ENCODE peak calls at places on chromosome 19, in ten cellular contexts. H is kidney epithelial cell; P is right cardiac atrium; V is psoas muscle; D is AG10803; I is epithelial cell of proximal tubule; R is CD8-positive, alpha-beta memory T cell; K is WERI-Rb-1; G is Panc1; C is transverse colon. T is an unnamed sample.
A peak's percentile ranks its signal among the peaks of the same experiment; 100 is the strongest.

GRCh38 chr19:1950640-1951039 is 9.7 kb downstream of the CSNK1G2 start:
- DNase-seq in H (no peak), P (no peak), V (no peak), D (no peak), I (no peak), R (no peak), K (no peak), G (no peak), C (no peak), T (no peak)

GRCh38 chr19:44525721-44526430 is 3.6 kb downstream of the CEACAM20 start:
- DNase-seq in H (no peak), P (no peak), V (no peak), D (no peak), I (no peak), R (no peak), K (no peak), G (no peak), C (no peak), T (no peak)

GRCh38 chr19:42122691-42123607 is 9.3 kb downstream of the POU2F2 start:
- DNase-seq in H (no peak), P (no peak), V (no peak), D (no peak), I (no peak), R (peak; percentile 62), K (no peak), G (no peak), C (no peak), T (no peak)

GRCh38 chr19:45340232-45340898 is at the start of gene KLC3:
- DNase-seq in H (no peak), P (no peak), V (no peak), D (no peak), I (no peak), R (no peak), K (peak; percentile 47), G (no peak), C (peak; percentile 61), T (no peak)

GRCh38 chr19:45757696-45758095 is 11.4 kb downstream of the SIX5 start:
- DNase-seq in H (no peak), P (no peak), V (no peak), D (no peak), I (no peak), R (no peak), K (no peak), G (no peak), C (no peak), T (no peak)

GRCh38 chr19:33580026-33580644 is 41.6 kb upstream of the CHST8 start:
- DNase-seq in H (no peak), P (no peak), V (no peak), D (no peak), I (no peak), R (no peak), K (no peak), G (no peak), C (no peak), T (no peak)

GRCh38 chr19:49890349-49891311 is 6.1 kb downstream of the IL4I1 start:
- DNase-seq in H (no peak), P (peak; percentile 75), V (no peak), D (no peak), I (no peak), R (peak; percentile 71), K (no peak), G (no peak), C (peak; percentile 67), T (no peak)

GRCh38 chr19:5903502-5904301 is at the start of gene NDUFA11:
- DNase-seq in H (peak; percentile 70), P (peak; percentile 99), V (peak; percentile 99), D (peak; percentile 97), I (no peak), R (peak; percentile 97), K (peak; percentile 97), G (no peak), C (peak; percentile 99), T (no peak)

GRCh38 chr19:2049741-2050348 is 1.2 kb downstream of the MKNK2 start:
- DNase-seq in H (no peak), P (peak; percentile 89), V (peak; percentile 85), D (peak; percentile 66), I (no peak), R (peak; percentile 78), K (no peak), G (no peak), C (peak; percentile 90), T (peak; percentile 67)

GRCh38 chr19:12794936-12795335 is 3.6 kb downstream of the JUNB start:
- DNase-seq in H (no peak), P (peak; percentile 28), V (peak; percentile 19), D (no peak), I (no peak), R (no peak), K (no peak), G (no peak), C (no peak), T (no peak)

GRCh38 chr19:33638167-33639033 is 16.6 kb downstream of the CHST8 start:
- DNase-seq in H (no peak), P (no peak), V (no peak), D (no peak), I (no peak), R (no peak), K (no peak), G (no peak), C (no peak), T (no peak)

DNA sequence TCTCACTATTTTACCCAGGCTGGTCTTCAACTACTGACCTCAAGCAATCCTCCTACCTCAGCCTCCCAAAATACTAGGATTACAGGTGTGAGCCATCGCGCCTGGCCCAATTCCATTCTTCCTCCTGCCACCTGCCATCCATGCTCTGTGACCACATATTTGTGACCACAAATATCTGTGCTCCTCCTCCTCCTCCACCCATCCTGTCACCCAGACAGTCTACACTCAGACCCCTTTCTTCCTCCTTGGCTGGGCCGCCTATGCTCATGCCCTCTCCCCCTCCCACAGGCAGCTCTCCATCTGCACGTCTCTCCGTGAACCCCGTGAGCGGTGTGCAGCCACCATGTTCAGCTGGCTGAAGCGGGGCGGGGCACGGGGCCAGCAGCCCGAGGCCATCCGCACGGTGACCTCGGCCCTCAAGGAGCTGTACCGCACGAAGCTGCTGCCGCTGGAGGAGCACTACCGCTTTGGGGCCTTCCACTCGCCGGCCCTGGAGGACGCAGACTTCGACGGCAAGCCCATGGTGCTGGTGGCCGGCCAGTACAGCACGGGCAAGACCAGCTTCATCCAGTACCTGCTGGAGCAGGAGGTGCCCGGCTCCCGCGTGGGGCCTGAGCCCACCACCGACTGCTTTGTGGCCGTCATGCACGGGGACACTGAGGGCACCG is 3.2 kb downstream of the EHD2 start:
- DNase-seq in H (no peak), P (no peak), V (no peak), D (no peak), I (no peak), R (no peak), K (no peak), G (no peak), C (no peak), T (no peak)
- H3K4me3 ChIP-seq in H (no peak overlapping the region), P (no peak overlapping the region), V (peak overlapping the region; percentile 66), D (peak overlapping the region; percentile 48), I (no peak overlapping the region), R (no peak overlapping the region), K (no peak overlapping the region), G (no peak overlapping the region), C (no peak overlapping the region), T (no peak overlapping the region)

GRCh38 chr19:54172764-54173699 is at the start of gene TMC4:
- DNase-seq in H (no peak), P (peak; percentile 60), V (no peak), D (peak; percentile 24), I (no peak), R (no peak), K (peak; percentile 40), G (no peak), C (peak; percentile 85), T (peak; percentile 35)
- H3K4me3 ChIP-seq in H (peak within 1 kb of the TSS; percentile 25), P (peak within 1 kb of the TSS; percentile 6), V (peak within 1 kb of the TSS; percentile 29), D (no peak within 1 kb of the TSS), I (peak within 1 kb of the TSS; percentile 31), R (no peak within 1 kb of the TSS), K (no peak within 1 kb of the TSS), G (no peak within 1 kb of the TSS), C (peak within 1 kb of the TSS; percentile 2), T (no peak within 1 kb of the TSS)

DNA sequence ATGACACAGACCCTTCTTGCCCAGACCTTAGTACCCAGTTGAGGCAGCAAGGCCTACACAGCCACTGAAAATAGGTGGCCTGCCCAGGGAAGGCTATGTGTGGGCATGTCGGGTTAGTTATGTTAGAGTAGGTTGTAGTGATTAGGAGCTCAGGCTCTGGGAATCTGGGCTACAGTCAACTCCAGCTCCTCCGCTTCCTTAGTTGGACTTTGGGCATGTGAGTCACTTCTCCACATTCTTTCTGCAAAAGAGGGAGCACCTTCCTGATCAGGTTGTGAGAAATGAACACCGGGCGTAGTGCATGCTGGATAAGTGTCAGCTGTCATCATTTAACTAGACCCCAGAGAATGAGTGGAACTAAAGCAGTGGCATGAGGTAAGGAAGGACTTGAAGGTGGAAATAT is 64.8 kb downstream of the ARHGAP35 start:
- DNase-seq in H (no peak), P (no peak), V (no peak), D (no peak), I (no peak), R (no peak), K (no peak), G (no peak), C (peak; percentile 51), T (no peak)
- H3K4me3 ChIP-seq in H (no peak overlapping the region), P (no peak overlapping the region), V (no peak overlapping the region), D (no peak overlapping the region), I (no peak overlapping the region), R (no peak overlapping the region), K (no peak overlapping the region), G (no peak overlapping the region), C (no peak overlapping the region), T (no peak overlapping the region)

DNA sequence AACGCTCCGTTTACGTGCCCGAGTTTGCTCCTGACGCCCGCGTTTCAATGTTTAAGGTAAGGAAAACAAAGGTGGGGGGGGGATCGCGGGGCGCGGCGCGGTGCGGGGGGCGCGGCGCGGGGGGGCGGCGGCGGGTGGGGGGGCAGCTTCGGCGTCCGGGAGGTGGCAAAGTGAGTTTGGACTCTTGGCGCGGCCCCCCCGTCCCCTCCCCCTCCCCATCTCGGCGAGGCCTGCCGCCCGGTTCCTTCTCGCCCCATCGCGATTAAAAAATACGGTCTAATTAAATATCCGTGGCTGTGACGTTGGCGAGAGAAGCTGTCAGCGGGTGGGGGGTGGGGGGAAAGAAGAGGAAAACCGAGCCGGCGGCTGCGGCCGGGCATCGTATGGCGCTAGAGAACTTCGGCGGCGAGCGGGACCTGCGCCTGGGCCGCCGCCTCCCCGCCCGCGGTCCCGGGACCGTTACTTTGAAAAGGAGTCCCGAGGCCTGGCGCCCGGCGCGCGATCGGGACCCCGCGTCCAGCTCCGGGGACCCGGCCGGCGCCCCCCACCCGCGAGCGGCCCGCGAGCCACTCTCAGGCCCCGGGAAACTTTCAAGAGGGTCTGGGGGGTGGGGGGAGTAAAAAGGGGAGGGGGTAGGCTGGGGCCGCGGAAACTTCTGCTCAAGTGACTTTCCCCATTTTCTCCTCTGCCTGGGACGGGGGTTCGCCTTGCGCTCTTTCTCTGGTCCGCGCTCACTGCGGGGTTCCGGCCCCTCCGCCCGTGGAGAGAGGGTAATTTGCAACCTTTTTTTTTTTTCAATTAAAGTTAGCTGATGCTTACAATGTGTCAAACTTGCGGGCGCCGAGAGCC is 146.3 kb upstream of the ZNF536 start:
- DNase-seq in H (no peak), P (no peak), V (no peak), D (no peak), I (no peak), R (no peak), K (no peak), G (no peak), C (no peak), T (no peak)
- H3K4me3 ChIP-seq in H (peak overlapping the region; percentile 31), P (peak overlapping the region; percentile 57), V (peak overlapping the region; percentile 67), D (peak overlapping the region; percentile 74), I (no peak overlapping the region), R (no peak overlapping the region), K (peak overlapping the region; percentile 65), G (peak overlapping the region; percentile 46), C (peak overlapping the region; percentile 23), T (no peak overlapping the region)